ENCODE peak calls at places on chromosomes 3 and 15, in eight cellular contexts. W is NCI-H345, R is astrocyte of the cerebellum, E is NCI-H446, J is IMR-90, S is smooth muscle cell of the brain vasculature, B is skeletal muscle cell, G is lower lobe of right lung. Z is an unnamed sample.

GRCh38 chr3:17144665-17144993 is 259.9 kb downstream of the PLCL2 start:
- DNase-seq in W (no peak), R (no peak), E (no peak), J (no peak), S (no peak), B (no peak), G (no peak), Z (no peak)

GRCh38 chr15:75097939-75098338 is 74.5 kb downstream of the PPCDC start:
- DNase-seq in W (no peak), R (no peak), E (no peak), J (no peak), S (no peak), B (no peak), G (no peak), Z (no peak)

GRCh38 chr3:10262027-10262426 is 13.8 kb downstream of the TATDN2 start:
- DNase-seq in W (no peak), R (no peak), E (no peak), J (no peak), S (no peak), B (no peak), G (no peak), Z (no peak)

GRCh38 chr3:187737401-187738088 is 7.7 kb downstream of the BCL6 start:
- DNase-seq in W (peak), R (no peak), E (no peak), J (peak), S (no peak), B (no peak), G (peak), Z (peak)

GRCh38 chr15:67149068-67149841 is 83.9 kb downstream of the SMAD3 start:
- DNase-seq in W (no peak), R (no peak), E (no peak), J (no peak), S (no peak), B (no peak), G (no peak), Z (no peak)

GRCh38 chr15:76342382-76343201 is 6.0 kb downstream of the ISL2 start:
- DNase-seq in W (peak), R (no peak), E (no peak), J (no peak), S (no peak), B (no peak), G (no peak), Z (no peak)

GRCh38 chr3:136606990-136607389 is 145.2 kb downstream of the STAG1 start:
- DNase-seq in W (no peak), R (no peak), E (no peak), J (no peak), S (no peak), B (no peak), G (no peak), Z (no peak)

GRCh38 chr3:194512895-194513601 is 26.2 kb upstream of the ATP13A3 start:
- DNase-seq in W (peak), R (no peak), E (no peak), J (no peak), S (no peak), B (no peak), G (no peak), Z (peak)

GRCh38 chr3:9750556-9751411 is 1.0 kb downstream of the OGG1 start:
- DNase-seq in W (no peak), R (no peak), E (no peak), J (peak), S (no peak), B (no peak), G (no peak), Z (no peak)

GRCh38 chr3:115877647-115877934 is 254.3 kb downstream of the GAP43 start:
- DNase-seq in W (no peak), R (no peak), E (no peak), J (no peak), S (no peak), B (no peak), G (no peak), Z (no peak)

GRCh38 chr15:46316024-46316423 is 681.2 kb downstream of the SQOR start:
- DNase-seq in W (no peak), R (no peak), E (no peak), J (no peak), S (no peak), B (no peak), G (no peak), Z (no peak)

GRCh38 chr15:100559330-100559729 is 30.6 kb upstream of the CERS3 start:
- DNase-seq in W (no peak), R (no peak), E (no peak), J (peak), S (no peak), B (peak), G (no peak), Z (no peak)

GRCh38 chr3:39207361-39208192 is 15.2 kb upstream of the XIRP1 start:
- DNase-seq in W (no peak), R (no peak), E (no peak), J (no peak), S (no peak), B (no peak), G (no peak), Z (peak)

GRCh38 chr15:74200394-74200793 is 2.2 kb downstream of the STRA6 start:
- DNase-seq in W (no peak), R (peak), E (no peak), J (peak), S (peak), B (no peak), G (no peak), Z (no peak)

GRCh38 chr15:70748281-70748747 is 15.0 kb downstream of the UACA start:
- DNase-seq in W (no peak), R (no peak), E (no peak), J (peak), S (no peak), B (no peak), G (no peak), Z (no peak)

GRCh38 chr3:34568766-34569165 is 770.3 kb downstream of the PDCD6IP start:
- DNase-seq in W (no peak), R (no peak), E (no peak), J (no peak), S (no peak), B (no peak), G (no peak), Z (no peak)

GRCh38 chr3:81311321-81311720 is 450.1 kb downstream of the GBE1 start:
- DNase-seq in W (no peak), R (no peak), E (no peak), J (no peak), S (no peak), B (no peak), G (no peak), Z (no peak)

GRCh38 chr3:4447600-4448561 is 19.2 kb downstream of the SUMF1 start:
- DNase-seq in W (no peak), R (no peak), E (no peak), J (no peak), S (no peak), B (no peak), G (no peak), Z (no peak)

GRCh38 chr3:47949979-47950378 is 66.2 kb downstream of the MAP4 start:
- DNase-seq in W (no peak), R (no peak), E (no peak), J (no peak), S (no peak), B (no peak), G (no peak), Z (no peak)

GRCh38 chr3:31919528-31919927 is 61.5 kb downstream of the OSBPL10 start:
- DNase-seq in W (no peak), R (no peak), E (no peak), J (no peak), S (no peak), B (no peak), G (no peak), Z (no peak)

GRCh38 chr15:99384992-99385669 is 133.8 kb downstream of the LRRC28 start:
- DNase-seq in W (no peak), R (no peak), E (no peak), J (no peak), S (no peak), B (no peak), G (no peak), Z (no peak)

GRCh38 chr15:84631706-84632272 is 22.3 kb downstream of the WDR73 start:
- DNase-seq in W (no peak), R (no peak), E (peak), J (peak), S (no peak), B (no peak), G (no peak), Z (no peak)

GRCh38 chr15:72116680-72117447 is 1.1 kb downstream of the MYO9A start:
- DNase-seq in W (peak), R (no peak), E (no peak), J (peak), S (no peak), B (no peak), G (no peak), Z (peak)

GRCh38 chr15:76393614-76394013 is 57.0 kb downstream of the ISL2 start:
- DNase-seq in W (peak), R (peak), E (no peak), J (peak), S (peak), B (peak), G (no peak), Z (peak)

GRCh38 chr3:87350367-87351199 is 74.2 kb upstream of the POU1F1 start:
- DNase-seq in W (peak), R (peak), E (no peak), J (peak), S (no peak), B (peak), G (no peak), Z (peak)

GRCh38 chr15:57313134-57313483 is 63.2 kb upstream of the CGNL1 start:
- DNase-seq in W (no peak), R (no peak), E (no peak), J (no peak), S (no peak), B (no peak), G (no peak), Z (no peak)

GRCh38 chr3:126157083-126157768 is 23.2 kb downstream of the ALDH1L1 start:
- DNase-seq in W (no peak), R (no peak), E (no peak), J (no peak), S (no peak), B (no peak), G (no peak), Z (no peak)

Z was measured in NCI-H1105 treated with DMSO at 0.1 percent for 48 hours.